ENCODE peak calls at places on chromosomes 2 and 18, in four cellular contexts. S is Calu3, F is thyroid gland, Q is pons. P is an unnamed sample.

GRCh38 chr2:157260403-157261198 is 3.1 kb downstream of the GALNT5 start:
- DNase-seq in Q (no peak), F (no peak), S (no peak), P (no peak)

GRCh38 chr2:27390822-27391679 is 10.5 kb upstream of the ZNF513 start:
- DNase-seq in Q (no peak), S (no peak), F (no peak), P (no peak)

GRCh38 chr2:181058378-181059269 is 78.2 kb downstream of the UBE2E3 start:
- DNase-seq in Q (peak; percentile 34), F (no peak), S (peak; percentile 41), P (peak; percentile 19)

GRCh38 chr2:137927846-137928245 is 36.4 kb upstream of the HNMT start:
- DNase-seq in F (no peak), Q (no peak), S (no peak), P (no peak)

GRCh38 chr18:71223487-71223886 is 934.6 kb downstream of the SOCS6 start:
- DNase-seq in Q (no peak), F (no peak), S (no peak), P (no peak)

GRCh38 chr2:108267117-108267516 is 21.6 kb upstream of the SULT1C2 start:
- DNase-seq in F (no peak), S (no peak), Q (peak; percentile 52), P (peak; percentile 27)

GRCh38 chr2:230326453-230327417 is at the start of gene SP140L:
- DNase-seq in Q (peak; percentile 57), F (peak; percentile 51), S (peak; percentile 82), P (peak; percentile 70)

GRCh38 chr2:98372121-98372520 is 25.9 kb downstream of the CNGA3 start:
- DNase-seq in S (no peak), F (no peak), Q (no peak), P (no peak)

GRCh38 chr2:60416221-60417008 is 137.0 kb downstream of the BCL11A start:
- DNase-seq in Q (no peak), F (no peak), S (peak; percentile 61), P (peak; percentile 91)

P was measured in mucosa of gallbladder.